ENCODE peak calls at places on chromosomes 6 and 20, in nine cellular contexts. S is iPS-NIHi11; N is activated CD4-positive, alpha-beta T cell treated with anti-CD3 and anti-CD28 coated beads for 48 hours; T is activated gamma-delta T cell treated with Interleukin-2 at 50 U/mL for 16 hours; Q is pancreas; C is effector memory CD8-positive, alpha-beta T cell; L is CD8-positive, alpha-beta T cell; Z is NCI-H748 treated with DMSO at 0.1 percent for 48 hours; W is activated CD4-positive, CD25-positive, alpha-beta regulatory T cell. O is an unnamed sample.

GRCh38 chr20:9129756-9130155 is 60.9 kb downstream of the PLCB4 start:
- DNase-seq in S (no peak), N (no peak), T (no peak), Q (no peak), C (no peak), L (no peak), Z (no peak), W (no peak), O (no peak)

GRCh38 chr6:90156861-90157260 is 139.8 kb downstream of the BACH2 start:
- DNase-seq in S (no peak), N (peak), T (peak), Q (no peak), C (peak), L (peak), Z (no peak), W (peak), O (no peak)

GRCh38 chr6:16228709-16229665 is 9.4 kb upstream of the GMPR start:
- DNase-seq in S (peak), N (no peak), T (no peak), Q (no peak), C (no peak), L (no peak), Z (no peak), W (no peak), O (no peak)

GRCh38 chr6:35428421-35429149 is 23.6 kb upstream of the FANCE start:
- DNase-seq in S (no peak), N (no peak), T (no peak), Q (no peak), C (no peak), L (no peak), Z (no peak), W (no peak), O (no peak)

GRCh38 chr6:31007694-31008093 is 2.6 kb upstream of the MUC22 start:
- DNase-seq in S (no peak), N (no peak), T (no peak), Q (no peak), C (no peak), L (no peak), Z (no peak), W (no peak), O (no peak)

GRCh38 chr6:108673602-108674001 is 112.9 kb downstream of the FOXO3 start:
- DNase-seq in S (no peak), N (no peak), T (no peak), Q (no peak), C (no peak), L (no peak), Z (peak), W (no peak), O (no peak)

GRCh38 chr6:153702671-153703070 is 336.4 kb upstream of the OPRM1 start:
- DNase-seq in S (no peak), N (no peak), T (no peak), Q (no peak), C (no peak), L (no peak), Z (no peak), W (no peak), O (no peak)

GRCh38 chr20:35523298-35523888 is 6.1 kb downstream of the C20orf173 start:
- DNase-seq in S (peak), N (peak), T (no peak), Q (no peak), C (peak), L (no peak), Z (no peak), W (no peak), O (no peak)

GRCh38 chr20:61942526-61942925 is 123.2 kb downstream of the TAF4 start:
- DNase-seq in S (no peak), N (no peak), T (no peak), Q (no peak), C (no peak), L (no peak), Z (no peak), W (no peak), O (no peak)

GRCh38 chr6:141169419-141169818 is 963.3 kb upstream of the GJE1 start:
- DNase-seq in S (peak), N (no peak), T (no peak), Q (no peak), C (no peak), L (no peak), Z (no peak), W (no peak), O (no peak)

O was measured in NCI-H774.